ENCODE peak calls at places on chromosome 3, in ten cellular contexts. W, B, U, G, K, F, L, H, Q and P are unnamed samples. For H3K4me1, the result is how much of the 10 kb centered on the place peaks cover.

GRCh38 chr3:37271636-37272035 is 97.3 kb upstream of the LRRFIP2 start:
- DNase-seq in W (no peak), B (no peak), U (no peak), G (no peak), K (no peak), F (peak), L (no peak), H (no peak), Q (no peak), P (no peak)

GRCh38 chr3:136078421-136079364 is 113.2 kb downstream of the PPP2R3A start:
- DNase-seq in W (no peak), B (no peak), U (no peak), G (no peak), K (no peak), F (peak), L (peak), H (peak), Q (no peak), P (no peak)

GRCh38 chr3:59502806-59503205 is 453.0 kb upstream of the CFAP20DC start:
- DNase-seq in W (no peak), B (no peak), U (no peak), G (no peak), K (no peak), F (no peak), L (no peak), H (no peak), Q (no peak), P (no peak)

GRCh38 chr3:78820497-78820896 is 947.3 kb downstream of the ROBO1 start:
- DNase-seq in W (no peak), B (no peak), U (no peak), G (no peak), K (no peak), F (no peak), L (no peak), H (no peak), Q (no peak), P (no peak)

GRCh38 chr3:175457301-175457700 is 598.2 kb downstream of the NAALADL2 start:
- DNase-seq in W (no peak), B (no peak), U (no peak), G (no peak), K (no peak), F (no peak), L (no peak), H (no peak), Q (no peak), P (no peak)

GRCh38 chr3:83890763-83891135 is 1068.0 kb upstream of the CADM2 start:
- DNase-seq in W (no peak), B (no peak), U (no peak), G (no peak), K (no peak), F (no peak), L (no peak), H (no peak), Q (no peak), P (no peak)

GRCh38 chr3:169666079-169666436 is 2.5 kb upstream of the MECOM start:
- DNase-seq in W (no peak), B (no peak), U (no peak), G (no peak), K (no peak), F (peak), L (no peak), H (no peak), Q (no peak), P (no peak)

GRCh38 chr3:13498354-13499060 is 18.4 kb downstream of the HDAC11 start:
- DNase-seq in W (no peak), B (no peak), U (no peak), G (no peak), K (no peak), F (no peak), L (no peak), H (no peak), Q (no peak), P (no peak)

GRCh38 chr3:22765679-22766078 is 437.4 kb upstream of the UBE2E2 start:
- DNase-seq in W (no peak), B (no peak), U (no peak), G (no peak), K (no peak), F (no peak), L (no peak), H (no peak), Q (no peak), P (no peak)

GRCh38 chr3:186105543-186105942 is 3.3 kb downstream of the ETV5 start:
- DNase-seq in W (no peak), B (no peak), U (no peak), G (no peak), K (no peak), F (no peak), L (no peak), H (no peak), Q (no peak), P (no peak)

GRCh38 chr3:45333549-45333948 is 54.8 kb upstream of the LARS2 start:
- DNase-seq in W (no peak), B (no peak), U (no peak), G (no peak), K (no peak), F (no peak), L (no peak), H (no peak), Q (no peak), P (no peak)

GRCh38 chr3:192514081-192514753 is 213.1 kb downstream of the FGF12 start:
- DNase-seq in W (no peak), B (no peak), U (no peak), G (no peak), K (no peak), F (peak), L (peak), H (no peak), Q (no peak), P (no peak)

GRCh38 chr3:100400424-100400781 is 486 bp downstream of the TOMM70 start:
- DNase-seq in W (no peak), B (no peak), U (no peak), G (no peak), K (no peak), F (peak), L (peak), H (no peak), Q (no peak), P (no peak)

GRCh38 chr3:53721187-53721946 is 124.9 kb downstream of the CHDH start:
- DNase-seq in W (no peak), B (no peak), U (no peak), G (no peak), K (no peak), F (peak), L (no peak), H (no peak), Q (no peak), P (no peak)

GRCh38 chr3:113623324-113623723 is 73.1 kb downstream of the USF3 start:
- DNase-seq in W (peak), B (no peak), U (no peak), G (no peak), K (no peak), F (peak), L (no peak), H (no peak), Q (no peak), P (no peak)

GRCh38 chr3:11624161-11624560 is 19.6 kb downstream of the VGLL4 start:
- DNase-seq in W (no peak), B (no peak), U (no peak), G (no peak), K (no peak), F (no peak), L (peak), H (no peak), Q (no peak), P (no peak)

GRCh38 chr3:67357610-67358458 is 296.6 kb downstream of the SUCLG2 start:
- DNase-seq in W (peak), B (peak), U (no peak), G (no peak), K (no peak), F (peak), L (peak), H (peak), Q (peak), P (no peak)

GRCh38 chr3:53776494-53777101 is 69.6 kb downstream of the CHDH start:
- DNase-seq in W (no peak), B (no peak), U (no peak), G (no peak), K (no peak), F (no peak), L (no peak), H (no peak), Q (no peak), P (no peak)

GRCh38 chr3:122929188-122929465 is 98.4 kb downstream of the SEMA5B start:
- DNase-seq in W (no peak), B (no peak), U (no peak), G (no peak), K (no peak), F (no peak), L (no peak), H (no peak), Q (no peak), P (no peak)

GRCh38 chr3:23442598-23443383 is 239.7 kb downstream of the UBE2E2 start:
- DNase-seq in W (no peak), B (no peak), U (no peak), G (no peak), K (no peak), F (peak), L (no peak), H (no peak), Q (no peak), P (no peak)

GRCh38 chr3:51379301-51379700 is 5.8 kb upstream of the MANF start:
- DNase-seq in W (no peak), B (no peak), U (no peak), G (no peak), K (no peak), F (no peak), L (no peak), H (no peak), Q (no peak), P (no peak)

GRCh38 chr3:126197854-126198584 is 17.6 kb upstream of the ALDH1L1 start:
- DNase-seq in W (no peak), B (peak), U (no peak), G (peak), K (peak), F (peak), L (peak), H (peak), Q (peak), P (peak)

GRCh38 chr3:52218953-52219650 is 6.3 kb downstream of the TLR9 start:
- DNase-seq in W (no peak), B (peak), U (peak), G (peak), K (no peak), F (no peak), L (peak), H (no peak), Q (no peak), P (no peak)

GRCh38 chr3:46812237-46812791 is 50.9 kb downstream of the MYL3 start:
- DNase-seq in W (peak), B (peak), U (peak), G (peak), K (peak), F (peak), L (peak), H (no peak), Q (no peak), P (no peak)

GRCh38 chr3:127702151-127702578 is 29.4 kb downstream of the ABTB1 start:
- DNase-seq in W (no peak), B (no peak), U (no peak), G (no peak), K (no peak), F (no peak), L (no peak), H (no peak), Q (no peak), P (no peak)

GRCh38 chr3:190360228-190360627 is 27.7 kb upstream of the CLDN16 start:
- DNase-seq in W (no peak), B (no peak), U (no peak), G (no peak), K (no peak), F (no peak), L (no peak), H (no peak), Q (no peak), P (no peak)

GRCh38 chr3:107431048-107431297 is 53.7 kb downstream of the CCDC54 start:
- DNase-seq in W (no peak), B (peak), U (peak), G (no peak), K (peak), F (peak), L (peak), H (no peak), Q (no peak), P (no peak)

GRCh38 chr3:13280856-13281656 is 139.1 kb downstream of the NUP210 start:
- DNase-seq in W (no peak), B (no peak), U (no peak), G (no peak), K (peak), F (no peak), L (no peak), H (no peak), Q (no peak), P (no peak)

DNA sequence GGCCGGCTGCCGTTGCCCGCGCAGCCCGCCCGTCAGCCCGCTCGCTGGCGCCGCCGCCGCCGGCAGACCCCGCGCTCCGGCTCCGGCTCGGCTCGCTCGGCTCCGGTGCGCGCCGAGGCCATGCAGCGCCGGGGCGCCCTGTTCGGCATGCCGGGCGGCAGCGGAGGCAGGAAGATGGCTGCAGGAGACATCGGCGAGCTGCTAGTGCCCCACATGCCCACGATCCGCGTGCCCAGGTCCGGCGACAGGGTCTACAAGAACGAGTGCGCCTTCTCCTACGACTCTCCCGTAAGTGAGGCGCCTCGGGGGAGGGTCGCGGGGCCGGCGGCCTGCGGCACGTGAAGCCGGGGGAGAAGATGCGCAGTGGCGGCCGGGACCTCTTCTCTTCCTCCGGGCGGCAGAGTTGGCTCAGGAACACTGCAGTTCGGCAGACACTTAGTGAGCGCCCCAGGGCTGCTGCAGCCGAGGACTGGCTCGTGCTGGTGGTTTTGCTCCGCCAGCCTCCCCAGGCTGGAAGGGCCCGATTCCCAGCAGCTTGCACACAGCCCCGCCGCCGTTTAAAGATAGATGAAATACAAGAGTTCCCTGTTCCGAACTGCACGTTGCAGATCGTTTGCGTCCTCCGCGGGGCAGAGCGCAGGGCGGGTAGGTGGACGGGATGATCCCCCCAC is 401 bp downstream of the USP13 start:
- DNase-seq in W (no peak), B (peak), U (peak), G (peak), K (peak), F (peak), L (peak), H (no peak), Q (peak), P (no peak)
- TF ChIP-seq POLR2AphosphoS5 in W (peak), B (peak), U (peak), G (no peak), K (peak), F (no peak), L (no peak), H (no peak), Q (no peak), P (peak)

DNA sequence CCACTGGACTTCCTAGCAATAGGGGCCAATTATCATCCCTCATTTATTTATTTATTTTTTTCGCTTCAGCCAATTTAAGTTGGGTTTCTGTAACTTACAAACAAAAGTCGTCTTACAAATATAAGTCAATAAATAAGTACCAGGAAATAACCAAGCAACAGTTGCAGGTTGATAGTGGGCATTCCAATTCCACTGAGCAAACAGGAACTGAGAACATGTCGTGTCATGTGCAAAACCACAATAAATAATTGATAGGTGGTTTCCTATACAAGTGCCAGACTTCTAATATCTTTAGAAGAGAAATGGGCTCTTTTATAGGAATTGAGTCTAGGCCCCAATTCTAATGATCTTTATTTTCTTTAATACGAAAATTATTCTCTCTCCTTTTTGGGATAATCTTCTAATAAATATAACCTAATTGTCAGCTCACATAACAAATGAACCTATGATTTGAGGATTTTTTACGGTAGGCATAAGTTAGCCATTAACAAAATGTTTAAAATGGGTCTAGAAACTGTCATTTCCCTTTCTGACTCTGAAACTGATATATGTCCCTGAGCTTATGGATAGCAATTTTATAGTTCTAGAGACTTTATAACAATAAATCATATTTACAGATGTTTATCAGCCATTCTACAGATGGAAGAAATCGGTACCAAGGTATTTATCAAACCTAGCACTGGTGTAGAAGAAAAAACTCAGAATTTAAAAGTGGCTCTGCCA is 571.8 kb downstream of the FOXP1 start:
- DNase-seq in W (no peak), B (no peak), U (no peak), G (no peak), K (no peak), F (no peak), L (peak), H (no peak), Q (no peak), P (no peak)
- H3K4me1 ChIP-seq in W (under half), B (under half), U (under half), G (half or more), K (half or more), F (under half), L (under half), H (under half), Q (under half), P (half or more)

GRCh38 chr3:153165211-153165815 is 3.3 kb downstream of the RAP2B start:
- DNase-seq in W (no peak), B (no peak), U (no peak), G (no peak), K (no peak), F (peak), L (peak), H (no peak), Q (no peak), P (no peak)
- TF ChIP-seq POLR2AphosphoS5 in W (no peak), B (no peak), U (no peak), G (no peak), K (no peak), F (no peak), L (no peak), H (no peak), Q (no peak), P (no peak)

GRCh38 chr3:58350627-58351013 is 17.9 kb downstream of the PXK start:
- DNase-seq in W (no peak), B (no peak), U (no peak), G (no peak), K (no peak), F (no peak), L (no peak), H (no peak), Q (no peak), P (no peak)
- H3K4me1 ChIP-seq in W (under half), B (under half), U (under half), G (half or more), K (under half), F (under half), L (under half), H (under half), Q (under half), P (under half)

GRCh38 chr3:148955544-148956346 is 35.6 kb upstream of the GYG1 start:
- DNase-seq in W (no peak), B (no peak), U (no peak), G (peak), K (peak), F (peak), L (peak), H (no peak), Q (peak), P (no peak)
- TF ChIP-seq POLR2AphosphoS5 in W (no peak), B (no peak), U (peak), G (peak), K (peak), F (no peak), L (no peak), H (no peak), Q (no peak), P (peak)